ENCODE peak calls at places on chromosomes 13 and 19, in eight cellular contexts. One of them, this sample, is unnamed.

GRCh38 chr19:10815969-10816635 is 19.9 kb downstream of the TMED1 start:
- DNase-seq in PC-3: no peak
- DNase-seq in PC-9: no peak
- DNase-seq in HCT116: no peak
- DNase-seq in hepatocyte: peak; percentile 5
- DNase-seq in GM23338: peak; percentile 13
- DNase-seq in SK-N-SH: no peak
- DNase-seq in OCI-LY7: no peak
- DNase-seq in this sample: peak; percentile 87

GRCh38 chr19:36420961-36421748 is 2.7 kb upstream of the ZFP82 start:
- DNase-seq in HCT116: no peak
- DNase-seq in PC-3: no peak
- DNase-seq in SK-N-SH: peak; percentile 71
- DNase-seq in GM23338: peak; percentile 76
- DNase-seq in hepatocyte: peak; percentile 20
- DNase-seq in OCI-LY7: no peak
- DNase-seq in PC-9: no peak
- DNase-seq in this sample: peak; percentile 70

GRCh38 chr19:15115080-15115479 is 7.9 kb downstream of the SYDE1 start:
- DNase-seq in SK-N-SH: peak; percentile 21
- DNase-seq in GM23338: no peak
- DNase-seq in OCI-LY7: no peak
- DNase-seq in PC-3: no peak
- DNase-seq in HCT116: no peak
- DNase-seq in hepatocyte: no peak
- DNase-seq in PC-9: no peak
- DNase-seq in this sample: no peak

GRCh38 chr13:47215741-47216140 is 318.9 kb upstream of the HTR2A start:
- DNase-seq in PC-9: no peak
- DNase-seq in SK-N-SH: no peak
- DNase-seq in PC-3: peak; percentile 86
- DNase-seq in OCI-LY7: no peak
- DNase-seq in HCT116: no peak
- DNase-seq in GM23338: peak; percentile 39
- DNase-seq in hepatocyte: no peak
- DNase-seq in this sample: peak; percentile 70

GRCh38 chr13:68666774-68667397 is 1436.8 kb upstream of the PCDH9 start:
- DNase-seq in GM23338: no peak
- DNase-seq in PC-9: no peak
- DNase-seq in PC-3: no peak
- DNase-seq in hepatocyte: no peak
- DNase-seq in SK-N-SH: no peak
- DNase-seq in HCT116: no peak
- DNase-seq in OCI-LY7: no peak
- DNase-seq in this sample: no peak

GRCh38 chr19:29504454-29504853 is 21.3 kb upstream of the VSTM2B start:
- DNase-seq in hepatocyte: no peak
- DNase-seq in HCT116: no peak
- DNase-seq in GM23338: no peak
- DNase-seq in SK-N-SH: no peak
- DNase-seq in PC-3: no peak
- DNase-seq in OCI-LY7: no peak
- DNase-seq in PC-9: no peak
- DNase-seq in this sample: no peak

GRCh38 chr19:18610245-18610555 is 2.5 kb upstream of the TMEM59L start:
- DNase-seq in HCT116: no peak
- DNase-seq in OCI-LY7: no peak
- DNase-seq in PC-3: no peak
- DNase-seq in SK-N-SH: peak; percentile 37
- DNase-seq in hepatocyte: no peak
- DNase-seq in GM23338: no peak
- DNase-seq in PC-9: no peak
- DNase-seq in this sample: no peak

GRCh38 chr19:24166055-24166454 is 79.1 kb downstream of the ZNF254 start:
- DNase-seq in PC-9: no peak
- DNase-seq in SK-N-SH: no peak
- DNase-seq in GM23338: no peak
- DNase-seq in HCT116: no peak
- DNase-seq in PC-3: no peak
- DNase-seq in OCI-LY7: no peak
- DNase-seq in hepatocyte: no peak
- DNase-seq in this sample: peak; percentile 43

GRCh38 chr13:45196622-45197021 is 4.2 kb downstream of the KCTD4 start:
- DNase-seq in hepatocyte: no peak
- DNase-seq in PC-3: peak; percentile 63
- DNase-seq in OCI-LY7: no peak
- DNase-seq in GM23338: no peak
- DNase-seq in PC-9: no peak
- DNase-seq in SK-N-SH: no peak
- DNase-seq in HCT116: no peak
- DNase-seq in this sample: peak; percentile 80

GRCh38 chr19:15154002-15154612 is 46.7 kb downstream of the NOTCH3 start:
- DNase-seq in GM23338: peak; percentile 86
- DNase-seq in PC-3: peak; percentile 74
- DNase-seq in SK-N-SH: peak; percentile 54
- DNase-seq in PC-9: peak; percentile 70
- DNase-seq in OCI-LY7: peak; percentile 55
- DNase-seq in hepatocyte: peak; percentile 63
- DNase-seq in HCT116: peak; percentile 37
- DNase-seq in this sample: peak; percentile 53

GRCh38 chr19:31518626-31519025 is 169.4 kb upstream of the TSHZ3 start:
- DNase-seq in PC-9: no peak
- DNase-seq in PC-3: no peak
- DNase-seq in OCI-LY7: no peak
- DNase-seq in hepatocyte: no peak
- DNase-seq in GM23338: no peak
- DNase-seq in HCT116: no peak
- DNase-seq in SK-N-SH: no peak
- DNase-seq in this sample: no peak

GRCh38 chr19:34649886-34650543 is 26.9 kb downstream of the SCGB2B2 start:
- DNase-seq in hepatocyte: no peak
- DNase-seq in PC-9: peak; percentile 69
- DNase-seq in OCI-LY7: no peak
- DNase-seq in PC-3: peak; percentile 31
- DNase-seq in SK-N-SH: no peak
- DNase-seq in GM23338: no peak
- DNase-seq in HCT116: peak; percentile 34
- DNase-seq in this sample: no peak

GRCh38 chr19:5590865-5591154 is 23.1 kb upstream of the TINCR start:
- DNase-seq in GM23338: no peak
- DNase-seq in PC-3: no peak
- DNase-seq in hepatocyte: no peak
- DNase-seq in HCT116: no peak
- DNase-seq in OCI-LY7: no peak
- DNase-seq in SK-N-SH: peak; percentile 20
- DNase-seq in PC-9: no peak
- DNase-seq in this sample: no peak

GRCh38 chr13:93903909-93904308 is 575.6 kb downstream of the DCT start:
- DNase-seq in hepatocyte: no peak
- DNase-seq in PC-3: no peak
- DNase-seq in GM23338: no peak
- DNase-seq in PC-9: no peak
- DNase-seq in SK-N-SH: no peak
- DNase-seq in HCT116: no peak
- DNase-seq in OCI-LY7: no peak
- DNase-seq in this sample: no peak

GRCh38 chr13:110326263-110326904 is 19.3 kb downstream of the COL4A2 start:
- DNase-seq in PC-3: no peak
- DNase-seq in PC-9: no peak
- DNase-seq in hepatocyte: no peak
- DNase-seq in SK-N-SH: no peak
- DNase-seq in OCI-LY7: no peak
- DNase-seq in HCT116: no peak
- DNase-seq in GM23338: no peak
- DNase-seq in this sample: peak; percentile 38

GRCh38 chr13:30307194-30307965 is at the start of gene KATNAL1:
- DNase-seq in PC-3: peak; percentile 55
- DNase-seq in HCT116: no peak
- DNase-seq in PC-9: no peak
- DNase-seq in OCI-LY7: peak; percentile 85
- DNase-seq in GM23338: peak; percentile 83
- DNase-seq in hepatocyte: peak; percentile 84
- DNase-seq in SK-N-SH: peak; percentile 93
- DNase-seq in this sample: peak; percentile 87

GRCh38 chr13:23510544-23510916 is 59.7 kb upstream of the TNFRSF19 start:
- DNase-seq in GM23338: no peak
- DNase-seq in hepatocyte: no peak
- DNase-seq in PC-9: no peak
- DNase-seq in SK-N-SH: no peak
- DNase-seq in OCI-LY7: no peak
- DNase-seq in PC-3: no peak
- DNase-seq in HCT116: no peak
- DNase-seq in this sample: peak; percentile 81

GRCh38 chr13:102869948-102870676 is 24.3 kb downstream of the ERCC5 start:
- DNase-seq in SK-N-SH: no peak
- DNase-seq in HCT116: no peak
- DNase-seq in PC-9: no peak
- DNase-seq in PC-3: no peak
- DNase-seq in OCI-LY7: no peak
- DNase-seq in hepatocyte: no peak
- DNase-seq in GM23338: no peak
- DNase-seq in this sample: peak; percentile 28
- H3K9me2 ChIP-seq in SK-N-SH: no peaks in the 10 kb centered on the region
- H3K9me2 ChIP-seq in HCT116: no peaks in the 10 kb centered on the region
- H3K9me2 ChIP-seq in PC-9: no peaks in the 10 kb centered on the region
- H3K9me2 ChIP-seq in PC-3: no peaks in the 10 kb centered on the region
- H3K9me2 ChIP-seq in OCI-LY7: no peaks in the 10 kb centered on the region
- H3K9me2 ChIP-seq in hepatocyte: no peaks in the 10 kb centered on the region
- H3K9me2 ChIP-seq in GM23338: no peaks in the 10 kb centered on the region
- H3K9me2 ChIP-seq in this sample: no peaks in the 10 kb centered on the region

DNA sequence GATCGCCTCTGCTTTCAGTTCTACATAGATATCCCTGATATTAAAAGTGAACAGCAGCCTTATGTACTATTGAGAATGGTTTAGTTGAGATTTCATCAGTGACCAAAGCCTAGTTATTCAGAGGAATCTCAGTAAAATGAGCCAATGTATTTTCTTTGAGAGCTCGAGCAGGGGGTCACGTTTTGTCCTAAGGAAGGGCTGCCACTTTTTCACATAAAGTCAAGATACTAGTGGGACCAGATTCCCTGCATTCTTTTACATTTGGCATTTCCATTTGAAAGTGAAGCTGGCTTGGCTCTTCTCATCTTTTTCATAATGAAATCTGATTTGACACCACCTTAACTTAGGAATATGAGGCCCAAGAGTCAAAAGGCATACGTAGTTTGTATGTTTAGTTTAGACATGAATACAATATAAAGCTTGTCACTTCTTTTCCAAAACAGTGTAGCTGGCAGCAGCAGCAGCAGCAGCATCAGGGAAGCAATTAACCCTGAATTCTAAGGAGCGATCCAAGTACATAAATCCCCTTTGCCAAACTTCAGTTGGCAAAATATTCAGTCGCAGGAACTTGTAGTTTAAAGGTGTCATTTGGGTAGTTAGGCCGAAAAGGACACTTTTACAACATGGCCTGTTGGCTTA is 1752.2 kb upstream of the PCDH20 start:
- DNase-seq in PC-3: no peak
- DNase-seq in HCT116: no peak
- DNase-seq in GM23338: peak; percentile 81
- DNase-seq in hepatocyte: no peak
- DNase-seq in PC-9: no peak
- DNase-seq in SK-N-SH: no peak
- DNase-seq in OCI-LY7: no peak
- DNase-seq in this sample: no peak
- H3K9me2 ChIP-seq in PC-3: no peaks in the 10 kb centered on the region
- H3K9me2 ChIP-seq in HCT116: no peaks in the 10 kb centered on the region
- H3K9me2 ChIP-seq in GM23338: no peaks in the 10 kb centered on the region
- H3K9me2 ChIP-seq in hepatocyte: no peaks in the 10 kb centered on the region
- H3K9me2 ChIP-seq in PC-9: no peaks in the 10 kb centered on the region
- H3K9me2 ChIP-seq in SK-N-SH: no peaks in the 10 kb centered on the region
- H3K9me2 ChIP-seq in OCI-LY7: no peaks in the 10 kb centered on the region
- H3K9me2 ChIP-seq in this sample: no peaks in the 10 kb centered on the region

DNA sequence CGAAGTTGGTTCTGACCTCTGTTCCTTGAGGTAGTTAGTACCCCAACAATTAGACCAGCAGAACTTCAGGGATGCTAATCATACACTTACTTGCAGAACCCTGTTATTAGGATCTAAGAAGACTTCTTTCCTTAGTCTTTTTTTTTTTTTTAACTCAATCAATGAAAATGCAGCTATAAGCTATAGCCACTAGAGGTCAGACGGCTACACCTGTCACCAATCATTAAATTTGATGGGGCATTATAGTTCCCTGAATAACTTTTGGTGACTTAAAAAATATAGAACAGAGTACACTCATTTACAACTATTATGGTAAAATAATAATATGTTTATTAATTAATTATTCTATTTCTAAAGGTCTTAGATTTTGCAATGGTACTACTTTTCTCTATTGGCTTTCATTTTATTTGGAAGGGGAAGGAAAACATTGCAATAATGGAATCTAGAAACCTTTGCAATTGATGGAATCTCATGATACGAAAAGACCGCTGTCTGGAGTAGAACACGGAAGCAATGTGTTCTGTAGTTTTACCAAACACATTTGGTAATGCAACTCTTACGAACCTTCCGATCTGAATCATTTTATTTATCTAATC is 483.2 kb downstream of the DIAPH3 start:
- DNase-seq in HCT116: peak; percentile 7
- DNase-seq in hepatocyte: no peak
- DNase-seq in PC-9: no peak
- DNase-seq in PC-3: peak; percentile 39
- DNase-seq in SK-N-SH: no peak
- DNase-seq in GM23338: peak; percentile 56
- DNase-seq in OCI-LY7: peak; percentile 39
- DNase-seq in this sample: peak; percentile 47
- H3K9me2 ChIP-seq in HCT116: no peaks in the 10 kb centered on the region
- H3K9me2 ChIP-seq in hepatocyte: no peaks in the 10 kb centered on the region
- H3K9me2 ChIP-seq in PC-9: no peaks in the 10 kb centered on the region
- H3K9me2 ChIP-seq in PC-3: no peaks in the 10 kb centered on the region
- H3K9me2 ChIP-seq in SK-N-SH: no peaks in the 10 kb centered on the region
- H3K9me2 ChIP-seq in GM23338: no peaks in the 10 kb centered on the region
- H3K9me2 ChIP-seq in OCI-LY7: no peaks in the 10 kb centered on the region
- H3K9me2 ChIP-seq in this sample: no peaks in the 10 kb centered on the region

DNA sequence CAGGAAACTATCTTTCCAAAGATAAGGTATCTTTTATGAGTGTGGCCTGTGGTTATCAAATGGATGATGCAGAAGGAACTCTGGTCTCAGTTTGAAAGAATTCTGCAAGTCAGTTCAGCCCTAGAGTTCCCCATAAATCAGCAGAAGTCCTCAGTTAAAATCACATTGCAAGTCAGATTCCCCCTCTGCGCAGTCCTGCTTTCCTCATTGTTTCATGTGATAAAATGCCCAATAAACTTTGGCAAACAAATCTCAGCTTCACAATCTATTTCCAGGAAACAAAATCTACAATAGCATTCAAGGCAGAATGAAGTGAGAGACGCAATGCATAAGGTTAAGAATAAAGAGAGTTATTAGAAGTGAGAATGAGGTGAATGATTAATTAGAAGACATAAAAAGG is 216.3 kb upstream of the KLHL1 start:
- DNase-seq in PC-3: no peak
- DNase-seq in SK-N-SH: no peak
- DNase-seq in GM23338: no peak
- DNase-seq in HCT116: no peak
- DNase-seq in PC-9: no peak
- DNase-seq in hepatocyte: peak; percentile 12
- DNase-seq in OCI-LY7: no peak
- DNase-seq in this sample: no peak
- H3K9me2 ChIP-seq in PC-3: no peaks in the 10 kb centered on the region
- H3K9me2 ChIP-seq in SK-N-SH: no peaks in the 10 kb centered on the region
- H3K9me2 ChIP-seq in GM23338: no peaks in the 10 kb centered on the region
- H3K9me2 ChIP-seq in HCT116: no peaks in the 10 kb centered on the region
- H3K9me2 ChIP-seq in PC-9: no peaks in the 10 kb centered on the region
- H3K9me2 ChIP-seq in hepatocyte: no peaks in the 10 kb centered on the region
- H3K9me2 ChIP-seq in OCI-LY7: no peaks in the 10 kb centered on the region
- H3K9me2 ChIP-seq in this sample: no peaks in the 10 kb centered on the region

GRCh38 chr13:67095621-67096020 is 134.5 kb downstream of the PCDH9 start:
- DNase-seq in PC-3: peak; percentile 2
- DNase-seq in GM23338: no peak
- DNase-seq in SK-N-SH: no peak
- DNase-seq in HCT116: no peak
- DNase-seq in PC-9: no peak
- DNase-seq in hepatocyte: no peak
- DNase-seq in OCI-LY7: no peak
- DNase-seq in this sample: no peak
- H3K9me2 ChIP-seq in PC-3: no peaks in the 10 kb centered on the region
- H3K9me2 ChIP-seq in GM23338: no peaks in the 10 kb centered on the region
- H3K9me2 ChIP-seq in SK-N-SH: no peaks in the 10 kb centered on the region
- H3K9me2 ChIP-seq in HCT116: no peaks in the 10 kb centered on the region
- H3K9me2 ChIP-seq in PC-9: no peaks in the 10 kb centered on the region
- H3K9me2 ChIP-seq in hepatocyte: no peaks in the 10 kb centered on the region
- H3K9me2 ChIP-seq in OCI-LY7: no peaks in the 10 kb centered on the region
- H3K9me2 ChIP-seq in this sample: no peaks in the 10 kb centered on the region

This sample was measured in GM23248.